ENCODE peak calls at places on chromosomes 13 and 19, in eight cellular contexts. U, S, T, H, Q, K, Y and A are unnamed samples.

GRCh38 chr13:30019648-30020626 is 169.5 kb upstream of the UBL3 start:
- DNase-seq in U (no peak), S (no peak), T (no peak), H (no peak), Q (no peak), K (no peak), Y (peak), A (no peak)

GRCh38 chr13:51643114-51643881 is 59.0 kb downstream of the WDFY2 start:
- DNase-seq in U (no peak), S (no peak), T (no peak), H (no peak), Q (peak), K (no peak), Y (no peak), A (no peak)

GRCh38 chr13:99855516-99855915 is 116.1 kb downstream of the ZIC5 start:
- DNase-seq in U (no peak), S (no peak), T (no peak), H (no peak), Q (no peak), K (no peak), Y (no peak), A (no peak)

GRCh38 chr19:5131866-5132561 is 163.1 kb downstream of the KDM4B start:
- DNase-seq in U (no peak), S (no peak), T (no peak), H (peak), Q (no peak), K (no peak), Y (no peak), A (no peak)

GRCh38 chr13:95060120-95060519 is 241.1 kb downstream of the ABCC4 start:
- DNase-seq in U (no peak), S (no peak), T (no peak), H (no peak), Q (no peak), K (no peak), Y (no peak), A (no peak)

GRCh38 chr13:110254151-110254679 is 52.7 kb downstream of the COL4A1 start:
- DNase-seq in U (no peak), S (no peak), T (no peak), H (no peak), Q (peak), K (no peak), Y (no peak), A (no peak)

GRCh38 chr19:56069642-56070041 is 51.5 kb downstream of the ZNF787 start:
- DNase-seq in U (no peak), S (no peak), T (no peak), H (no peak), Q (no peak), K (no peak), Y (no peak), A (no peak)

GRCh38 chr19:7456964-7457541 is 31.8 kb downstream of the PEX11G start:
- DNase-seq in U (no peak), S (no peak), T (no peak), H (no peak), Q (no peak), K (no peak), Y (no peak), A (no peak)

GRCh38 chr19:55118401-55118991 is 1.1 kb upstream of the PPP1R12C start:
- DNase-seq in U (peak), S (no peak), T (peak), H (no peak), Q (peak), K (no peak), Y (peak), A (peak)

GRCh38 chr19:12836529-12836863 is 1.8 kb upstream of the MAST1 start:
- DNase-seq in U (no peak), S (no peak), T (no peak), H (no peak), Q (no peak), K (no peak), Y (no peak), A (no peak)

GRCh38 chr13:35917252-35917941 is 213.8 kb downstream of the DCLK1 start:
- DNase-seq in U (no peak), S (no peak), T (no peak), H (no peak), Q (peak), K (no peak), Y (no peak), A (no peak)

GRCh38 chr19:55103190-55103589 is 14.2 kb downstream of the PPP1R12C start:
- DNase-seq in U (no peak), S (no peak), T (no peak), H (no peak), Q (no peak), K (no peak), Y (no peak), A (no peak)

GRCh38 chr13:106118050-106118449 is 417.4 kb downstream of the EFNB2 start:
- DNase-seq in U (no peak), S (no peak), T (no peak), H (no peak), Q (no peak), K (no peak), Y (no peak), A (no peak)

GRCh38 chr13:59112375-59112774 is 1051.4 kb downstream of the DIAPH3 start:
- DNase-seq in U (peak), S (no peak), T (no peak), H (no peak), Q (peak), K (no peak), Y (no peak), A (no peak)

GRCh38 chr13:24834902-24835510 is 71.0 kb downstream of the RNF17 start:
- DNase-seq in U (no peak), S (no peak), T (no peak), H (no peak), Q (no peak), K (no peak), Y (no peak), A (no peak)

GRCh38 chr19:33734913-33735312 is 61.8 kb upstream of the KCTD15 start:
- DNase-seq in U (peak), S (no peak), T (no peak), H (no peak), Q (no peak), K (no peak), Y (no peak), A (no peak)

GRCh38 chr19:6587093-6587820 is 3.7 kb downstream of the CD70 start:
- DNase-seq in U (no peak), S (no peak), T (no peak), H (no peak), Q (no peak), K (no peak), Y (no peak), A (no peak)

GRCh38 chr19:29964171-29964570 is 22.1 kb downstream of the URI1 start:
- DNase-seq in U (no peak), S (no peak), T (no peak), H (no peak), Q (no peak), K (no peak), Y (no peak), A (no peak)

GRCh38 chr19:7970716-7971448 is 27.4 kb upstream of the TIMM44 start:
- DNase-seq in U (no peak), S (no peak), T (peak), H (peak), Q (peak), K (peak), Y (peak), A (peak)

GRCh38 chr19:42450314-42450934 is 7.7 kb upstream of the CXCL17 start:
- DNase-seq in U (peak), S (peak), T (peak), H (peak), Q (peak), K (peak), Y (peak), A (peak)

GRCh38 chr13:77390391-77390790 is 63.5 kb upstream of the MYCBP2 start:
- DNase-seq in U (no peak), S (peak), T (no peak), H (no peak), Q (no peak), K (no peak), Y (no peak), A (no peak)

GRCh38 chr19:39238209-39238608 is 6.6 kb downstream of the IFNL3 start:
- DNase-seq in U (no peak), S (no peak), T (no peak), H (no peak), Q (no peak), K (no peak), Y (no peak), A (no peak)

GRCh38 chr13:51590966-51591627 is 6.8 kb downstream of the WDFY2 start:
- DNase-seq in U (no peak), S (no peak), T (no peak), H (no peak), Q (peak), K (no peak), Y (no peak), A (no peak)

GRCh38 chr19:33397536-33398360 is 24.2 kb downstream of the CEBPG start:
- DNase-seq in U (no peak), S (peak), T (peak), H (no peak), Q (no peak), K (peak), Y (no peak), A (peak)

GRCh38 chr13:33264620-33264978 is 21.0 kb downstream of the STARD13 start:
- DNase-seq in U (no peak), S (no peak), T (no peak), H (no peak), Q (no peak), K (no peak), Y (no peak), A (no peak)

GRCh38 chr13:30105381-30105780 is 202.0 kb downstream of the KATNAL1 start:
- DNase-seq in U (no peak), S (no peak), T (no peak), H (no peak), Q (no peak), K (no peak), Y (no peak), A (no peak)

GRCh38 chr19:19550454-19550842 is 12.4 kb downstream of the CILP2 start:
- DNase-seq in U (no peak), S (peak), T (no peak), H (no peak), Q (peak), K (no peak), Y (no peak), A (no peak)

GRCh38 chr13:108435393-108436149 is 166.1 kb downstream of the TNFSF13B start:
- DNase-seq in U (no peak), S (no peak), T (no peak), H (no peak), Q (no peak), K (no peak), Y (no peak), A (no peak)

GRCh38 chr13:104779311-104779710 is 1713.1 kb upstream of the SLC10A2 start:
- DNase-seq in U (no peak), S (no peak), T (no peak), H (no peak), Q (peak), K (no peak), Y (no peak), A (no peak)

GRCh38 chr13:59829690-59830089 is 334.0 kb downstream of the DIAPH3 start:
- DNase-seq in U (no peak), S (no peak), T (no peak), H (no peak), Q (no peak), K (no peak), Y (no peak), A (no peak)